ENCODE peak calls at places on chromosomes 5 and 9, in six cellular contexts. Z is stomach, E is gastrocnemius medialis, P is tibial nerve, H is Caco-2, J is prostate gland. F is an unnamed sample.

GRCh38 chr5:168583742-168584482 is 4.7 kb upstream of the PANK3 start:
- DNase-seq in Z (no peak), E (no peak), P (no peak), H (no peak), J (no peak), F (no peak)

GRCh38 chr5:66170196-66170919 is 26.3 kb downstream of the SREK1 start:
- DNase-seq in Z (no peak), E (no peak), P (no peak), H (no peak), J (no peak), F (no peak)

GRCh38 chr5:98989723-98990122 is 60.9 kb upstream of the CHD1 start:
- DNase-seq in Z (no peak), E (no peak), P (no peak), H (no peak), J (no peak), F (no peak)

GRCh38 chr5:137205237-137205636 is 293.9 kb downstream of the SPOCK1 start:
- DNase-seq in Z (no peak), E (no peak), P (no peak), H (no peak), J (no peak), F (no peak)

GRCh38 chr9:97905228-97905627 is 17.1 kb downstream of the TRMO start:
- DNase-seq in Z (no peak), E (no peak), P (no peak), H (no peak), J (no peak), F (no peak)

GRCh38 chr5:169287529-169287928 is 13.4 kb downstream of the SLIT3 start:
- DNase-seq in Z (no peak), E (no peak), P (no peak), H (no peak), J (no peak), F (no peak)

GRCh38 chr5:142998316-142998862 is 228.2 kb downstream of the ARHGAP26 start:
- DNase-seq in Z (no peak), E (no peak), P (no peak), H (no peak), J (no peak), F (no peak)

GRCh38 chr9:93577045-93577939 is 908 bp downstream of the PHF2 start:
- DNase-seq in Z (peak; percentile 31), E (no peak), P (no peak), H (no peak), J (peak; percentile 62), F (peak; percentile 76)

GRCh38 chr9:112310826-112311225 is 22.6 kb downstream of the PTBP3 start:
- DNase-seq in Z (no peak), E (no peak), P (no peak), H (no peak), J (no peak), F (no peak)

GRCh38 chr5:132425009-132425937 is 55.8 kb downstream of the SLC22A5 start:
- DNase-seq in Z (no peak), E (no peak), P (no peak), H (no peak), J (no peak), F (no peak)

GRCh38 chr5:132424167-132424935 is 54.8 kb downstream of the SLC22A5 start:
- DNase-seq in Z (no peak), E (no peak), P (no peak), H (no peak), J (no peak), F (no peak)

GRCh38 chr5:132421442-132421841 is 51.9 kb downstream of the SLC22A5 start:
- DNase-seq in Z (no peak), E (no peak), P (no peak), H (no peak), J (no peak), F (no peak)

GRCh38 chr5:132422720-132423442 is 53.4 kb downstream of the SLC22A5 start:
- DNase-seq in Z (peak; percentile 82), E (peak; percentile 56), P (no peak), H (peak; percentile 80), J (no peak), F (peak; percentile 75)

DNA sequence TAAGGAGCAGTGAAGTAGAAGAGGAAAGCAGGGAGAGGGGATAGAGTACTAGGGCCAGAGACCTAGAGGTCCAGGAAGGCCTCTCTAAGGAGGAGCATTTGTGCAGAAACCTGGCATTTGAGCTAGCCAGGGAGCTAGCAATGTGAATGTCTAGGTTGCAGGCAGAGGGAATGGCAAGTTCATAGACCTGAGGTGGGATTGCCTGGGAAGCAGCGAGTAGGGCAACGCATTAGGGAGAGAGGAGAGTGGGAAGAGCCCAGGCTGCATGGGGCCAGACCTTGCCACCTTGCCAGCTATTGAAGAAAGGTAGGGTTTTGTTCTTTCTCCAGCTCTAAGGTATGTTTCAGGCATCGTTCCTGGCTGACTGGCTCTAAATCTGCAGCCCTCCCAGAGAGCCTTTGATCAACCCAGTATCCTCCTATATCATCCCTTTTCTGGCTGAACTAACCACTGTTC is 54.0 kb downstream of the SLC22A5 start:
- DNase-seq in Z (no peak), E (no peak), P (no peak), H (no peak), J (no peak), F (no peak)
- H3K4me1 ChIP-seq in Z (peaks cover 100% of the 10 kb centered on the region), E (peaks cover 97% of the 10 kb centered on the region), P (peaks cover 98% of the 10 kb centered on the region), H (peaks cover 36% of the 10 kb centered on the region), J (peaks cover 28% of the 10 kb centered on the region), F (peaks cover 96% of the 10 kb centered on the region)

GRCh38 chr5:140111043-140111858 is 2.7 kb upstream of the PURA start:
- DNase-seq in Z (no peak), E (no peak), P (no peak), H (no peak), J (no peak), F (no peak)
- H3K4me1 ChIP-seq in Z (peaks cover 79% of the 10 kb centered on the region), E (peaks cover 63% of the 10 kb centered on the region), P (peaks cover 73% of the 10 kb centered on the region), H (peaks cover 8% of the 10 kb centered on the region), J (peaks cover 13% of the 10 kb centered on the region), F (peaks cover 56% of the 10 kb centered on the region)

DNA sequence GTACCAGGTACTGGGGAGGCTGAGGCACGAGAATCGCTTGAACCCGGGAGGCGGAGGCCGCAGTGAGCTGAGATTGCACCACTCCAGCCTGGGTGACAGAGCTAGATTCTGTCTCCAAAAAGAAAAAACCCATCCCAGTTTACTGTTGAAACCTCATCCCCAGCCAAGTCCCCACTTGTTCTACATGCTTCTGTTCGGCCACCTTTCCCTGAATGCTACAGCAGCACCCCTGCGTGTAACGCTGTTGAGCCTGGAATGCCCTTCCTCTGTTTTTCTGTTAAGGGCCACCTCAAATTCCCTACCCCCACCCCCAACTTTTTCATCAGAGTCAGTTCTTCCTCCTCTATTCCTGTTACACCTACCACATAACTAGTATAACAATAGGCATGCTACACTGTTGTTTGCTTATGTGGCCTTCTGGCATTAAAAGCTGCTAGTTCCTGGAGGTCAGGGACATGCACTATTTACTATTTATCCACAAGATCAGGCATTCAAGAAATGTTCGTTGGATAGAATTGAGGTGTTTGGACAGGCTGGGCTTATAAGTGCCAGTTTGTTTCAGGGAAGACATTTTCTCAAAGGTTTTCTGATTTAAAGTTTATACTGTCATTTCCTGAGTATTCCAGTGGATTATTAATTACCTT is 47.1 kb upstream of the C5orf47 start:
- DNase-seq in Z (no peak), E (no peak), P (no peak), H (no peak), J (peak; percentile 38), F (no peak)
- H3K4me1 ChIP-seq in Z (peaks cover 43% of the 10 kb centered on the region), E (peaks cover 55% of the 10 kb centered on the region), P (peaks cover 16% of the 10 kb centered on the region), H (peaks cover 67% of the 10 kb centered on the region), J (peaks cover 8% of the 10 kb centered on the region), F (peaks cover 64% of the 10 kb centered on the region)

DNA sequence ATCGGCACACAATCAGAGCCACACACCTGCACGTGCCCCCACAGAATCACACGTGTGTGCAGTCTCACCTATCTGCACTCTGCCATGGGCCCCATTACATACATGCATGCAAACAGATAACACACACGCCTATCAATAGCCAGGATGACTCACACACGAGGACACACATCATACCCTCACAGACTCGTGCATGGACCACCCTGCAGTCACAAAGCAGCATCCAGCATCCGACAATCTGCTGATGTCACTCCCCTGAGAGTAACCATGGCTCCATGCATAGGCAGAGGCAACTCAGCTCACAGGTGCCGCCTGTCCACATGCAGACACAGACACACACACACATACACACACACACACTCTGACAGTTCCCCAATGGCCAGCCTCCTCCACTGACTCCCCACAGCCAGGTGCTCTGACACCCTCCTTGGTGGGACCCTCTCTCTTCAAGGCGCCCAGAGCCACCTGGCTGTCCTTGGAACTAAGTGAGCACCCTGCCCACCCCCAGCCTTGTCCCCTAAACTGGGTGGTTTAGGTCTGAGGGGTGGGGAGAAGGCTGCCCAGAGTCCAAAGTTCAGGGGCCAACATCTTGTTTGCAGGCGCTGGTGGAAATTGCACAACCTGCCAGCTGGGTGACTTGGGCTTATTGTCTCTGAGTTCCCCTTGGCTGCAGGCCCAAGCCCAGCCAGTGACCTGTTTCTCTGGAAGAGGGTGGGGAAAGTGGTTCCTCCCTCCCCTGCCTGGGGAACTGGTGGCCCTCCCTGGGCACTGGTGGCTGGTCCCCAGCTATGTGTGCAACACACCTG is 34.6 kb upstream of the NEK6 start:
- DNase-seq in Z (peak; percentile 95), E (peak; percentile 62), P (peak; percentile 61), H (peak; percentile 85), J (peak; percentile 79), F (peak; percentile 79)
- H3K4me1 ChIP-seq in Z (peaks cover 41% of the 10 kb centered on the region), E (peaks cover 6% of the 10 kb centered on the region), P (peaks cover 63% of the 10 kb centered on the region), H (peaks cover 19% of the 10 kb centered on the region), J (peaks cover 11% of the 10 kb centered on the region), F (peaks cover 3% of the 10 kb centered on the region)

DNA sequence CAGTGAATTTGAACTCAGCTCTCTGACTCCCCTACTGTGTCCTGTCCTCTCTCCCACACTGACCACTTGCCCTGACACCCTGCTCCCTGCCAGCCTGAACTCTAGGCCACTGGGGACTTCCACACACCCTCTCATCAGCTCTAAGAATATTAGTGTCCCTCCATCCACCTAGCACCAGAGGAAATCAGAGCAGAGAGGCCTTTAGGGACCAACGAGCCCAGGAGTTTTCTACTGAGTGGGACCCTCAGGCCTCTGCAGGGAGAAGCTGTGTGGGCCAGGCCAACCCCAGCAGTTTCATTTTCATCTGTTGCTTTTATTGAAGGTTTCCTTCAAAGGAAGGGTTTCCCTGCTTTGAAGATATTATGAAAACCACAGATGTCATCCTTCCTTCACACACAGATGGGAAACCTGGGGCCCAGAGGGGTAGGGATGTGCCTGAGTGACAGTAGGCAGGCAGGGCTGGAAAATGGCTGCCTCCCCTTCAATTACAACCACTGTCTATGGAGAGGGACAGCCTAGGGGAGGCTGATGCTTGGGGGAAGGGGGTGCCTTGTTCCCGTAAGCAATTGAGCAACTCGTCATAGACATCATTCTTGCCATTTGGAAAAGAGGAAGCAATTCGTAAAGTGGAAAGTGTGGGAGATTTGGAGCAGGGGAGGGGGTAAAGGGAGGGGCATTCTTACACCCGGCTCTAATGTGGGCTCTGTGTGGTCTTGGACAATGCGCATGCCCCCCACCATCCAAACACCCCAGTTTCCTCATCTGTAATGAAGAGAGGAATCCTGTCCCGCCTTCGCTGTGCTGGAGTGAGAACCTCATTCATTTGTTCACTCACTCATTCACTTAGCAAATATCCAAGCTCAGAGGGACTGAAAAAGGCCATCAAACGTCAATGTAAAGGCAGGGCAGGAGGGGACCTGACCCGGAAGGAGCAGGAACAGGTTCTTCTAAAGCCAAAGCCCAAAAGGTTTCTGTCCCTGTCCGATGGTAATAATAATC is 3.9 kb downstream of the GLIPR2 start:
- DNase-seq in Z (no peak), E (no peak), P (no peak), H (no peak), J (no peak), F (no peak)
- H3K4me1 ChIP-seq in Z (peaks cover 91% of the 10 kb centered on the region), E (peaks cover 13% of the 10 kb centered on the region), P (peaks cover 61% of the 10 kb centered on the region), H (peaks cover 8% of the 10 kb centered on the region), J (peaks cover 5% of the 10 kb centered on the region), F (peaks cover 8% of the 10 kb centered on the region)

GRCh38 chr5:177440211-177440989 is 6.2 kb upstream of the PRR7 start:
- DNase-seq in Z (no peak), E (no peak), P (no peak), H (no peak), J (no peak), F (no peak)
- H3K4me1 ChIP-seq in Z (peaks cover 3% of the 10 kb centered on the region), E (no peaks in the 10 kb centered on the region), P (peaks cover 1% of the 10 kb centered on the region), H (peaks cover 3% of the 10 kb centered on the region), J (no peaks in the 10 kb centered on the region), F (no peaks in the 10 kb centered on the region)